ENCODE peak calls at places on chromosomes 3 and 15, in five cellular contexts. One of them, this sample, is unnamed. For H3K4me1, the result is how much of the 10 kb centered on the place peaks cover.

GRCh38 chr15:40247406-40247971 is 8.6 kb downstream of the PAK6 start:
- DNase-seq in HCT116: no peak
- DNase-seq in small intestine: no peak
- DNase-seq in prostate gland: no peak
- DNase-seq in IMR-90: no peak
- DNase-seq in this sample: no peak

GRCh38 chr15:63606333-63606732 is 9.1 kb downstream of the FBXL22 start:
- DNase-seq in IMR-90: no peak
- DNase-seq in prostate gland: no peak
- DNase-seq in small intestine: no peak
- DNase-seq in HCT116: no peak
- DNase-seq in this sample: no peak

GRCh38 chr3:60555704-60556340 is 695.4 kb downstream of the FHIT start:
- DNase-seq in IMR-90: peak
- DNase-seq in small intestine: no peak
- DNase-seq in prostate gland: no peak
- DNase-seq in HCT116: no peak
- DNase-seq in this sample: peak

GRCh38 chr3:160245261-160245800 is 20.1 kb downstream of the C3orf80 start:
- DNase-seq in small intestine: no peak
- DNase-seq in HCT116: no peak
- DNase-seq in IMR-90: no peak
- DNase-seq in prostate gland: no peak
- DNase-seq in this sample: no peak

GRCh38 chr3:71542548-71543370 is 40.8 kb downstream of the FOXP1 start:
- DNase-seq in HCT116: no peak
- DNase-seq in IMR-90: peak
- DNase-seq in prostate gland: peak
- DNase-seq in small intestine: no peak
- DNase-seq in this sample: peak

GRCh38 chr15:81280696-81281095 is 43.2 kb downstream of the STARD5 start:
- DNase-seq in prostate gland: no peak
- DNase-seq in small intestine: no peak
- DNase-seq in IMR-90: no peak
- DNase-seq in HCT116: no peak
- DNase-seq in this sample: no peak

GRCh38 chr3:44074181-44074580 is 167.5 kb upstream of the TOPAZ1 start:
- DNase-seq in prostate gland: no peak
- DNase-seq in HCT116: peak
- DNase-seq in small intestine: no peak
- DNase-seq in IMR-90: no peak
- DNase-seq in this sample: peak

GRCh38 chr15:39509941-39510845 is 70.7 kb upstream of the THBS1 start:
- DNase-seq in IMR-90: peak
- DNase-seq in HCT116: no peak
- DNase-seq in small intestine: no peak
- DNase-seq in prostate gland: no peak
- DNase-seq in this sample: no peak

GRCh38 chr3:147191795-147192385 is 214.5 kb downstream of the ZIC4 start:
- DNase-seq in prostate gland: peak
- DNase-seq in IMR-90: peak
- DNase-seq in small intestine: peak
- DNase-seq in HCT116: peak
- DNase-seq in this sample: peak

GRCh38 chr3:111096487-111097209 is 25.0 kb downstream of the NECTIN3 start:
- DNase-seq in HCT116: no peak
- DNase-seq in prostate gland: no peak
- DNase-seq in IMR-90: no peak
- DNase-seq in small intestine: no peak
- DNase-seq in this sample: no peak

GRCh38 chr3:104825116-104825515 is 541.6 kb upstream of the ALCAM start:
- DNase-seq in HCT116: no peak
- DNase-seq in small intestine: no peak
- DNase-seq in prostate gland: no peak
- DNase-seq in IMR-90: peak
- DNase-seq in this sample: no peak

GRCh38 chr3:65083240-65083639 is 395.4 kb upstream of the ADAMTS9 start:
- DNase-seq in small intestine: no peak
- DNase-seq in prostate gland: no peak
- DNase-seq in IMR-90: no peak
- DNase-seq in HCT116: no peak
- DNase-seq in this sample: no peak

GRCh38 chr15:29788433-29789034 is 33.7 kb downstream of the TJP1 start:
- DNase-seq in HCT116: no peak
- DNase-seq in IMR-90: no peak
- DNase-seq in small intestine: no peak
- DNase-seq in prostate gland: no peak
- DNase-seq in this sample: peak

GRCh38 chr15:57596301-57596855 is 4.7 kb downstream of the MYZAP start:
- DNase-seq in HCT116: no peak
- DNase-seq in small intestine: no peak
- DNase-seq in IMR-90: no peak
- DNase-seq in prostate gland: no peak
- DNase-seq in this sample: no peak

GRCh38 chr15:78396976-78397375 is 41.0 kb upstream of the IREB2 start:
- DNase-seq in small intestine: peak
- DNase-seq in IMR-90: peak
- DNase-seq in HCT116: no peak
- DNase-seq in prostate gland: peak
- DNase-seq in this sample: no peak

GRCh38 chr3:170331143-170331542 is 26.4 kb upstream of the SKIL start:
- DNase-seq in small intestine: peak
- DNase-seq in IMR-90: no peak
- DNase-seq in HCT116: no peak
- DNase-seq in prostate gland: no peak
- DNase-seq in this sample: no peak

GRCh38 chr3:96760956-96761355 is 53.4 kb upstream of the EPHA6 start:
- DNase-seq in prostate gland: no peak
- DNase-seq in IMR-90: no peak
- DNase-seq in small intestine: no peak
- DNase-seq in HCT116: no peak
- DNase-seq in this sample: peak

GRCh38 chr3:123126051-123126450 is 59.2 kb downstream of the PDIA5 start:
- DNase-seq in small intestine: no peak
- DNase-seq in HCT116: no peak
- DNase-seq in IMR-90: no peak
- DNase-seq in prostate gland: no peak
- DNase-seq in this sample: no peak

GRCh38 chr3:15926866-15927265 is 129.1 kb upstream of the ANKRD28 start:
- DNase-seq in IMR-90: peak
- DNase-seq in HCT116: no peak
- DNase-seq in small intestine: no peak
- DNase-seq in prostate gland: no peak
- DNase-seq in this sample: no peak

GRCh38 chr3:142998439-142998838 is 2.9 kb upstream of the U2SURP start:
- DNase-seq in prostate gland: no peak
- DNase-seq in HCT116: no peak
- DNase-seq in small intestine: no peak
- DNase-seq in IMR-90: peak
- DNase-seq in this sample: no peak

GRCh38 chr15:29873942-29874341 is 51.7 kb upstream of the TJP1 start:
- DNase-seq in prostate gland: no peak
- DNase-seq in IMR-90: no peak
- DNase-seq in HCT116: no peak
- DNase-seq in small intestine: no peak
- DNase-seq in this sample: no peak

GRCh38 chr15:48352474-48353072 is 21.3 kb downstream of the DUT start:
- DNase-seq in prostate gland: peak
- DNase-seq in HCT116: peak
- DNase-seq in IMR-90: peak
- DNase-seq in small intestine: peak
- DNase-seq in this sample: peak

GRCh38 chr3:17307889-17308288 is 423.1 kb downstream of the PLCL2 start:
- DNase-seq in HCT116: no peak
- DNase-seq in prostate gland: no peak
- DNase-seq in small intestine: no peak
- DNase-seq in IMR-90: no peak
- DNase-seq in this sample: no peak

GRCh38 chr3:148466143-148466542 is 231.6 kb upstream of the AGTR1 start:
- DNase-seq in HCT116: no peak
- DNase-seq in prostate gland: no peak
- DNase-seq in small intestine: no peak
- DNase-seq in IMR-90: peak
- DNase-seq in this sample: no peak

GRCh38 chr15:85417276-85417675 is 36.9 kb downstream of the AKAP13 start:
- DNase-seq in HCT116: no peak
- DNase-seq in prostate gland: no peak
- DNase-seq in IMR-90: no peak
- DNase-seq in small intestine: no peak
- DNase-seq in this sample: no peak

GRCh38 chr15:84598993-84599392 is 1.8 kb upstream of the ZSCAN2 start:
- DNase-seq in IMR-90: peak
- DNase-seq in small intestine: peak
- DNase-seq in HCT116: peak
- DNase-seq in prostate gland: no peak
- DNase-seq in this sample: peak

GRCh38 chr3:156865732-156866131 is 39.6 kb downstream of the LEKR1 start:
- DNase-seq in IMR-90: peak
- DNase-seq in HCT116: no peak
- DNase-seq in small intestine: no peak
- DNase-seq in prostate gland: no peak
- DNase-seq in this sample: no peak

GRCh38 chr3:195591220-195591619 is 7.5 kb upstream of the APOD start:
- DNase-seq in small intestine: no peak
- DNase-seq in IMR-90: no peak
- DNase-seq in HCT116: no peak
- DNase-seq in prostate gland: no peak
- DNase-seq in this sample: no peak

GRCh38 chr3:9409981-9410849 is 12.8 kb downstream of the SETD5 start:
- DNase-seq in small intestine: no peak
- DNase-seq in prostate gland: no peak
- DNase-seq in HCT116: no peak
- DNase-seq in IMR-90: no peak
- DNase-seq in this sample: no peak
- H3K4me1 ChIP-seq in small intestine: under half
- H3K4me1 ChIP-seq in prostate gland: under half
- H3K4me1 ChIP-seq in HCT116: under half
- H3K4me1 ChIP-seq in IMR-90: under half
- H3K4me1 ChIP-seq in this sample: under half

GRCh38 chr3:179666436-179667035 is 13.7 kb downstream of the USP13 start:
- DNase-seq in IMR-90: no peak
- DNase-seq in HCT116: no peak
- DNase-seq in small intestine: no peak
- DNase-seq in prostate gland: peak
- DNase-seq in this sample: no peak

GRCh38 chr3:179666030-179666429 is 13.2 kb downstream of the USP13 start:
- DNase-seq in prostate gland: no peak
- DNase-seq in small intestine: no peak
- DNase-seq in HCT116: no peak
- DNase-seq in IMR-90: no peak
- DNase-seq in this sample: no peak

GRCh38 chr3:179661777-179662176 is 8.9 kb downstream of the USP13 start:
- DNase-seq in prostate gland: no peak
- DNase-seq in small intestine: no peak
- DNase-seq in IMR-90: no peak
- DNase-seq in HCT116: no peak
- DNase-seq in this sample: no peak

GRCh38 chr3:179660872-179661271 is 8.0 kb downstream of the USP13 start:
- DNase-seq in small intestine: no peak
- DNase-seq in HCT116: no peak
- DNase-seq in prostate gland: no peak
- DNase-seq in IMR-90: no peak
- DNase-seq in this sample: peak

DNA sequence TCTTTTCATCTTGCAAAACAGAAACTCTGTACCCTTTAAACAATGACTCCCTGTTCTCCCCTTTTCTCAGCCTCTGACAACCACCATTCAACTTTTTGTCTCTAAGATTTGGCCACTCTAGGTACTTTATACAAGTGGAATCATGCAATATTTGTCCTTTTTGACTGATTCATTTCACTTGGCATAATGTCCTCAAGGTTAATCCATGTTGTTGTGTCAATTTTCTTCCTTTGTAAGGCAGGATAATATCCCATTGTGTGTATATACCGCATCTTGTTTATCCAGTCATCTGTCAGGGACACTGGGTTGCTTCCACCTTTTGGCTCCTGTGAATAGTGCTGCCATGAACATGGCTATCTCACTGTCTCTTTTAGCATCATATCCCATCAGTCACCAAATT is 10.3 kb downstream of the USP13 start:
- DNase-seq in small intestine: no peak
- DNase-seq in HCT116: no peak
- DNase-seq in IMR-90: no peak
- DNase-seq in prostate gland: no peak
- DNase-seq in this sample: no peak
- H3K4me1 ChIP-seq in small intestine: under half
- H3K4me1 ChIP-seq in HCT116: under half
- H3K4me1 ChIP-seq in IMR-90: under half
- H3K4me1 ChIP-seq in prostate gland: under half
- H3K4me1 ChIP-seq in this sample: under half

DNA sequence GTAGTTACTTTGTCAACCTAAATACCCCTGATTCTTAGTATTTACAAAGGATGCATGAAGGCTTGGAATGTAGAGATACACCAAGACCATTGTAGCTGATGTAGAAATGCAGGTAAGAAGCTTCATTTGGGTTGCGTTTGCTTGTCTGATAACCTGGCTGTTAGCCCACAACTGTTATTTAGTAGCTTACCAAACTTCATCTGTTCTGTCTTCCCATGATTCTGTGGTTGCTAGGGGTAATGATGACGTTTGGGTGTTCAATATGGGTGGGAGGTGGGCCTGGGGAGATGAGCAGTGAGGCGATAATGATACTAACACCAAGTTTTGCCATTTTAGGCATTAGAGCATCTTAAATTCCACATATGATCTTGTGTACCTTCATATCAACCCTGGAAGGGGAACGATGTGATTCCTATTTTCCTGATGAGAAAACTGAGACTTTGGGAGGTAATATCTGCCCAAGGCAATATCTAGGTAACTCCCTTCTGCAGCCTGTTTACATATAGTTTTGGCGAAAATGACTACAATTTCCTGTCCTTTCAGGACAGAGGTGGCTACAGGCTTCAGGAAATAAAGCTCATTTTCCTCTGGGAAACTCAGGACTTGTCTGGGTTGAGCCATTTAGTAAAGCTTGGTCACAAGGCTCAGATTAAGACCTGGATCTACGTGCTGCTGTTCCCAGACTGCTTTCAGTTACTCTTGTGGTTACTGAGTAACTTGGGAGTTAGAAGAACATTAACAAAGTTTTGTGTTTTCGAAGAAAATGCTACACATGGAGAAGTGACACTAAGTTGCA is 26.8 kb downstream of the FNDC3B start:
- DNase-seq in IMR-90: peak
- DNase-seq in HCT116: no peak
- DNase-seq in small intestine: peak
- DNase-seq in prostate gland: no peak
- DNase-seq in this sample: no peak
- H3K4me1 ChIP-seq in IMR-90: under half
- H3K4me1 ChIP-seq in HCT116: under half
- H3K4me1 ChIP-seq in small intestine: under half
- H3K4me1 ChIP-seq in prostate gland: under half
- H3K4me1 ChIP-seq in this sample: under half

GRCh38 chr3:134229038-134229437 is 21.6 kb downstream of the RYK start:
- DNase-seq in small intestine: no peak
- DNase-seq in prostate gland: no peak
- DNase-seq in IMR-90: no peak
- DNase-seq in HCT116: no peak
- DNase-seq in this sample: no peak
- H3K4me1 ChIP-seq in small intestine: under half
- H3K4me1 ChIP-seq in prostate gland: under half
- H3K4me1 ChIP-seq in IMR-90: under half
- H3K4me1 ChIP-seq in HCT116: under half
- H3K4me1 ChIP-seq in this sample: under half

This sample was measured in foreskin keratinocyte.